ENCODE peak calls at places on chromosomes 5 and 9, in nine cellular contexts. K, P, E, M, F, B, T, D and X are unnamed samples.

GRCh38 chr5:148986636-148987035 is 76.2 kb downstream of the SH3TC2 start:
- DNase-seq in F (no peak), K (no peak), B (no peak), E (no peak), M (no peak), T (no peak), P (no peak), D (no peak), X (no peak)

GRCh38 chr9:120441446-120442279 is 138.3 kb downstream of the CDK5RAP2 start:
- DNase-seq in E (no peak), T (no peak), K (no peak), P (no peak), D (peak; percentile 93), B (no peak), M (no peak), F (no peak), X (peak; percentile 66)

GRCh38 chr5:32506809-32507208 is 62.3 kb upstream of the ZFR start:
- DNase-seq in D (peak; percentile 91), M (no peak), F (no peak), K (no peak), B (no peak), E (no peak), P (peak; percentile 39), T (no peak), X (peak; percentile 94)

GRCh38 chr5:55700745-55701144 is 11.4 kb downstream of the SLC38A9 start:
- DNase-seq in P (no peak), D (no peak), B (no peak), K (no peak), F (no peak), T (no peak), E (no peak), M (no peak), X (no peak)

GRCh38 chr9:100112677-100113336 is 13.8 kb downstream of the INVS start:
- DNase-seq in P (no peak), T (no peak), E (no peak), B (no peak), D (no peak), M (no peak), F (no peak), K (no peak), X (no peak)

GRCh38 chr5:66351822-66352221 is 207.7 kb downstream of the SREK1 start:
- DNase-seq in E (no peak), B (no peak), K (no peak), F (no peak), D (no peak), M (no peak), P (no peak), T (no peak), X (no peak)

GRCh38 chr5:155872801-155873200 is 454.2 kb upstream of the SGCD start:
- DNase-seq in P (no peak), B (no peak), D (peak; percentile 3), M (no peak), K (no peak), F (no peak), E (no peak), T (no peak), X (no peak)

GRCh38 chr9:92463989-92464388 is 18.3 kb downstream of the ASPN start:
- DNase-seq in M (no peak), F (no peak), B (no peak), T (no peak), K (no peak), D (peak; percentile 96), E (no peak), P (no peak), X (peak; percentile 88)

GRCh38 chr5:124105326-124105725 is 593.3 kb downstream of the CSNK1G3 start:
- DNase-seq in P (no peak), B (no peak), D (no peak), K (no peak), E (no peak), F (no peak), M (no peak), T (no peak), X (no peak)

GRCh38 chr5:179255527-179256228 is 89.6 kb downstream of the ADAMTS2 start:
- DNase-seq in D (no peak), E (no peak), T (peak; percentile 32), B (no peak), F (peak; percentile 13), M (no peak), P (peak; percentile 6), K (no peak), X (no peak)

DNA sequence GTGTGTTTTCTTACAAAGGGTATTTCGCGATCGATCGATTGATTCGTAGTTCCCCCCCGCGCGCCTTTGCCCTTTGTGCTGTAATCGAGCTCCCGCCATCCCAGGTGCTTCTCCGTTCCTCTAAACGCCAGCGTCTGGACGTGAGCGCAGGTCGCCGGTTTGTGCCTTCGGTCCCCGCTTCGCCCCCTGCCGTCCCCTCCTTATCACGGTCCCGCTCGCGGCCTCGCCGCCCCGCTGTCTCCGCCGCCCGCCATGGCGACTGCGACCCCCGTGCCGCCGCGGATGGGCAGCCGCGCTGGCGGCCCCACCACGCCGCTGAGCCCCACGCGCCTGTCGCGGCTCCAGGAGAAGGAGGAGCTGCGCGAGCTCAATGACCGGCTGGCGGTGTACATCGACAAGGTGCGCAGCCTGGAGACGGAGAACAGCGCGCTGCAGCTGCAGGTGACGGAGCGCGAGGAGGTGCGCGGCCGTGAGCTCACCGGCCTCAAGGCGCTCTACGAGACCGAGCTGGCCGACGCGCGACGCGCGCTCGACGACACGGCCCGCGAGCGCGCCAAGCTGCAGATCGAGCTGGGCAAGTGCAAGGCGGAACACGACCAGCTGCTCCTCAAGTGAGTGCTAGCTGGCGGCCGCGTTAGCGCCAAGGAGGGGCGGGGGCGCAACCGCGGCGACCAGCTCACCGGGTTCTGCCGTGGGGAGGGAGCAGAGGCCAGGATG is 479 bp downstream of the LMNB1 start:
- DNase-seq in D (peak; percentile 61), T (peak; percentile 76), M (no peak), E (peak; percentile 77), K (no peak), F (peak; percentile 56), B (peak; percentile 50), P (peak; percentile 61), X (peak; percentile 63)
- TF ChIP-seq CTCF in D (peak; percentile 16), T (no peak), M (peak; percentile 37), E (peak; percentile 12), K (peak; percentile 7), F (no peak), B (no peak), P (no peak), X (peak; percentile 2)

GRCh38 chr9:129176786-129177442 is 1.1 kb downstream of the IER5L start:
- DNase-seq in T (peak; percentile 58), P (peak; percentile 49), K (no peak), F (no peak), D (peak; percentile 49), B (peak; percentile 48), M (peak; percentile 48), E (peak; percentile 71), X (no peak)

GRCh38 chr9:129178983-129179382 is 922 bp upstream of the IER5L start:
- DNase-seq in B (peak; percentile 60), K (no peak), D (no peak), T (no peak), F (peak; percentile 85), M (no peak), E (no peak), P (no peak), X (no peak)

GRCh38 chr9:129177443-129177790 is 644 bp downstream of the IER5L start:
- DNase-seq in E (no peak), B (no peak), F (no peak), D (no peak), K (no peak), P (no peak), M (no peak), T (no peak), X (no peak)

GRCh38 chr9:129178579-129178909 is 483 bp upstream of the IER5L start:
- DNase-seq in K (no peak), M (no peak), F (no peak), B (no peak), D (no peak), T (no peak), E (no peak), P (no peak), X (no peak)

DNA sequence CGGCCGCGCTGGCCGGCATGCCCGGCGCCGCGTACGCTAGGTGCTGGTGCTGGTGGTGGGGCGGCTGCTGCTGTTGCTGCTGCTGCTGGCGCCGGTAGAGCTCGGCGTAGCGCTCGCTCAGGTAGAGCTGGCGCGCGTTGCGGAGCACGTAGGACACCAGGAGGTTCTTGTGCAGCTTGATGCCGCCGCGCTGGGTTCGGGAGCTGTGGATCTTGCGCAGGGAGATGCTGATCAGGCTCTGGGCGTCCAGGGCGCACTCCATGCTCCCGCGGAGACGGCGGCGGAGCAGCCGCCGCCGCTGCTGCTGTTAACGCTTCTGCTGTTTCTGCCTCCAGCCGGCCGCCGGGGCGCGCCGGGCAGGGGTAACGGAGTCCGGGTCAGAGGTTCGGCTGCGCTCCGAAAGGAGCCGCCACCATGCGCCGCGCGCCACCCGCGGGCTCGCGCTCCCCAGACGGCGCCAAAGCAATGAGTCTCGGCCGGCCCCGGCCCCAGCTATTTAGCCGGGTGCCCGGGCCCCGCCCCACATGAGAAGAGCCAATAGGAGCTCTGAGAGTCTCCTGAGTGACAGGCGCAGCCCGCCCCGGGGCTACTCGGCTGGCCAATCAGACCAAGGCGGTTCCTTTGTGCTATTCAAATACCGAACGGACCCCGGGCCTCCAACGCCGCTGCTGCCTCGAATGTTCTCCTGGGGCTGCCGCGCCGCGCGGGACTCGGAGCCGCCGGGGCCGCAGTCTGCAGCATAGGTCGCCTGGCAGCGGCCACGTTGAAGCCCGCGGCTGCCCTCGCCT is at the start of gene IER5L:
- DNase-seq in E (peak; percentile 96), F (peak; percentile 97), D (peak; percentile 94), B (peak; percentile 96), M (peak; percentile 96), K (peak; percentile 99), P (peak; percentile 99), T (peak; percentile 98), X (peak; percentile 97)
- TF ChIP-seq CTCF in E (no peak), F (no peak), D (peak; percentile 3), B (no peak), M (no peak), K (no peak), P (no peak), T (peak; percentile 14), X (peak; percentile 17)

GRCh38 chr5:150738862-150739261 is 20.0 kb downstream of the DCTN4 start:
- DNase-seq in E (no peak), P (no peak), D (no peak), M (no peak), T (no peak), B (no peak), F (no peak), K (no peak), X (no peak)

DNA sequence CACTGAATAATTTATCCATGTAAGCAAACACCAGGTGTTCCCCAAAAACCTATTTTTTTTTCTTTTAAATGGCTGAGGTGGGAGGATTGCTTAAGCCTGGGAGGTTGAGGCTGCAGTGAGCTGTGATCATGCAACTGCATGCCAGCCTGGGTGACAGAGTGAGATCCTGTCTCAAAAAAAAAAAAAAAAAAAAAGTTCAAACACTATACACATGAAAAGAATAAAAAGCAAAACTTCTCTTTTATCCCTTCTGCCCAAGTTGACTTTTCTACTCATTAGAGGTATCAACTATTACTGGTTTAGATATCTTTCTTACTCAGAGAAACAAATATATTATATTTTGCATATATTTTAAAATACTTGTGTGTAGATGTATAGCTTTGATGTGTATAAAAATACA is 17.8 kb downstream of the DCTN4 start:
- DNase-seq in K (no peak), E (no peak), F (no peak), B (no peak), T (no peak), P (no peak), M (no peak), D (no peak), X (no peak)
- TF ChIP-seq CTCF in K (no peak), E (no peak), F (no peak), B (no peak), T (no peak), P (no peak), M (no peak), D (no peak), X (no peak)

GRCh38 chr5:181173420-181174342 is 26.3 kb downstream of the OR2V2 start:
- DNase-seq in F (peak; percentile 72), P (no peak), D (peak; percentile 79), M (no peak), K (peak; percentile 48), E (no peak), B (peak; percentile 60), T (no peak), X (no peak)
- TF ChIP-seq CTCF in F (peak; percentile 2), P (no peak), D (no peak), M (peak; percentile 1), K (no peak), E (no peak), B (no peak), T (no peak), X (no peak)